ENCODE peak calls at places on chromosome 3, in eight cellular contexts. One of them, this sample, is unnamed.

GRCh38 chr3:51796859-51797258 is 17.8 kb upstream of the IQCF6 start:
- DNase-seq in activated T-cell treated with anti-CD3 and anti-CD28 coated beads, Interleukin-2, amount 50 U/mL, for 72 hours: peak
- DNase-seq in fibroblast of the aortic adventitia: no peak
- DNase-seq in Calu3: no peak
- DNase-seq in HuH-7.5: no peak
- DNase-seq in stimulated activated CD4-positive, alpha-beta T cell treated with anti-CD3 and anti-CD28 coated beads, Interleukin-4, amount 100 ng/mL, for 1 hour: no peak
- DNase-seq in activated CD8-positive, alpha-beta T cell treated with anti-CD3 and anti-CD28 coated beads, Interleukin-2, amount 10 ng/mL, durations not matched to agents 7 days and 5 days: peak
- DNase-seq in NCI-H2081: no peak
- DNase-seq in this sample: peak

GRCh38 chr3:126531051-126531330 is 7.0 kb downstream of the CHST13 start:
- DNase-seq in NCI-H2081: no peak
- DNase-seq in fibroblast of the aortic adventitia: no peak
- DNase-seq in Calu3: no peak
- DNase-seq in stimulated activated CD4-positive, alpha-beta T cell treated with anti-CD3 and anti-CD28 coated beads, Interleukin-4, amount 100 ng/mL, for 1 hour: no peak
- DNase-seq in activated CD8-positive, alpha-beta T cell treated with anti-CD3 and anti-CD28 coated beads, Interleukin-2, amount 10 ng/mL, durations not matched to agents 7 days and 5 days: no peak
- DNase-seq in activated T-cell treated with anti-CD3 and anti-CD28 coated beads, Interleukin-2, amount 50 U/mL, for 72 hours: no peak
- DNase-seq in HuH-7.5: no peak
- DNase-seq in this sample: no peak

GRCh38 chr3:84974347-84974746 is 15.6 kb downstream of the CADM2 start:
- DNase-seq in NCI-H2081: peak
- DNase-seq in activated T-cell treated with anti-CD3 and anti-CD28 coated beads, Interleukin-2, amount 50 U/mL, for 72 hours: no peak
- DNase-seq in Calu3: no peak
- DNase-seq in activated CD8-positive, alpha-beta T cell treated with anti-CD3 and anti-CD28 coated beads, Interleukin-2, amount 10 ng/mL, durations not matched to agents 7 days and 5 days: no peak
- DNase-seq in stimulated activated CD4-positive, alpha-beta T cell treated with anti-CD3 and anti-CD28 coated beads, Interleukin-4, amount 100 ng/mL, for 1 hour: no peak
- DNase-seq in fibroblast of the aortic adventitia: no peak
- DNase-seq in HuH-7.5: no peak
- DNase-seq in this sample: no peak

GRCh38 chr3:123640311-123641083 is 55.6 kb upstream of the HACD2 start:
- DNase-seq in fibroblast of the aortic adventitia: no peak
- DNase-seq in Calu3: no peak
- DNase-seq in activated CD8-positive, alpha-beta T cell treated with anti-CD3 and anti-CD28 coated beads, Interleukin-2, amount 10 ng/mL, durations not matched to agents 7 days and 5 days: no peak
- DNase-seq in activated T-cell treated with anti-CD3 and anti-CD28 coated beads, Interleukin-2, amount 50 U/mL, for 72 hours: no peak
- DNase-seq in HuH-7.5: no peak
- DNase-seq in stimulated activated CD4-positive, alpha-beta T cell treated with anti-CD3 and anti-CD28 coated beads, Interleukin-4, amount 100 ng/mL, for 1 hour: no peak
- DNase-seq in NCI-H2081: peak
- DNase-seq in this sample: no peak

GRCh38 chr3:184773341-184774186 is 38.4 kb upstream of the VPS8 start:
- DNase-seq in activated T-cell treated with anti-CD3 and anti-CD28 coated beads, Interleukin-2, amount 50 U/mL, for 72 hours: no peak
- DNase-seq in fibroblast of the aortic adventitia: peak
- DNase-seq in Calu3: no peak
- DNase-seq in NCI-H2081: no peak
- DNase-seq in stimulated activated CD4-positive, alpha-beta T cell treated with anti-CD3 and anti-CD28 coated beads, Interleukin-4, amount 100 ng/mL, for 1 hour: no peak
- DNase-seq in activated CD8-positive, alpha-beta T cell treated with anti-CD3 and anti-CD28 coated beads, Interleukin-2, amount 10 ng/mL, durations not matched to agents 7 days and 5 days: no peak
- DNase-seq in HuH-7.5: no peak
- DNase-seq in this sample: no peak

GRCh38 chr3:195697582-195698324 is 23.0 kb upstream of the MUC20 start:
- DNase-seq in NCI-H2081: no peak
- DNase-seq in activated T-cell treated with anti-CD3 and anti-CD28 coated beads, Interleukin-2, amount 50 U/mL, for 72 hours: no peak
- DNase-seq in fibroblast of the aortic adventitia: peak
- DNase-seq in Calu3: no peak
- DNase-seq in stimulated activated CD4-positive, alpha-beta T cell treated with anti-CD3 and anti-CD28 coated beads, Interleukin-4, amount 100 ng/mL, for 1 hour: no peak
- DNase-seq in activated CD8-positive, alpha-beta T cell treated with anti-CD3 and anti-CD28 coated beads, Interleukin-2, amount 10 ng/mL, durations not matched to agents 7 days and 5 days: peak
- DNase-seq in HuH-7.5: no peak
- DNase-seq in this sample: no peak

GRCh38 chr3:116201032-116201690 is 244.1 kb downstream of the LSAMP start:
- DNase-seq in activated T-cell treated with anti-CD3 and anti-CD28 coated beads, Interleukin-2, amount 50 U/mL, for 72 hours: no peak
- DNase-seq in HuH-7.5: no peak
- DNase-seq in Calu3: no peak
- DNase-seq in fibroblast of the aortic adventitia: no peak
- DNase-seq in stimulated activated CD4-positive, alpha-beta T cell treated with anti-CD3 and anti-CD28 coated beads, Interleukin-4, amount 100 ng/mL, for 1 hour: no peak
- DNase-seq in activated CD8-positive, alpha-beta T cell treated with anti-CD3 and anti-CD28 coated beads, Interleukin-2, amount 10 ng/mL, durations not matched to agents 7 days and 5 days: no peak
- DNase-seq in NCI-H2081: peak
- DNase-seq in this sample: no peak

GRCh38 chr3:104388624-104389023 is 978.1 kb upstream of the ALCAM start:
- DNase-seq in HuH-7.5: no peak
- DNase-seq in Calu3: no peak
- DNase-seq in stimulated activated CD4-positive, alpha-beta T cell treated with anti-CD3 and anti-CD28 coated beads, Interleukin-4, amount 100 ng/mL, for 1 hour: no peak
- DNase-seq in activated T-cell treated with anti-CD3 and anti-CD28 coated beads, Interleukin-2, amount 50 U/mL, for 72 hours: no peak
- DNase-seq in fibroblast of the aortic adventitia: peak
- DNase-seq in NCI-H2081: peak
- DNase-seq in activated CD8-positive, alpha-beta T cell treated with anti-CD3 and anti-CD28 coated beads, Interleukin-2, amount 10 ng/mL, durations not matched to agents 7 days and 5 days: no peak
- DNase-seq in this sample: no peak

GRCh38 chr3:184335661-184336483 is 1.5 kb upstream of the FAM131A start:
- DNase-seq in activated T-cell treated with anti-CD3 and anti-CD28 coated beads, Interleukin-2, amount 50 U/mL, for 72 hours: peak
- DNase-seq in Calu3: peak
- DNase-seq in NCI-H2081: peak
- DNase-seq in fibroblast of the aortic adventitia: peak
- DNase-seq in stimulated activated CD4-positive, alpha-beta T cell treated with anti-CD3 and anti-CD28 coated beads, Interleukin-4, amount 100 ng/mL, for 1 hour: peak
- DNase-seq in HuH-7.5: peak
- DNase-seq in activated CD8-positive, alpha-beta T cell treated with anti-CD3 and anti-CD28 coated beads, Interleukin-2, amount 10 ng/mL, durations not matched to agents 7 days and 5 days: peak
- DNase-seq in this sample: peak

GRCh38 chr3:166829896-166830295 is 550.2 kb downstream of the ZBBX start:
- DNase-seq in NCI-H2081: peak
- DNase-seq in activated CD8-positive, alpha-beta T cell treated with anti-CD3 and anti-CD28 coated beads, Interleukin-2, amount 10 ng/mL, durations not matched to agents 7 days and 5 days: no peak
- DNase-seq in stimulated activated CD4-positive, alpha-beta T cell treated with anti-CD3 and anti-CD28 coated beads, Interleukin-4, amount 100 ng/mL, for 1 hour: no peak
- DNase-seq in fibroblast of the aortic adventitia: no peak
- DNase-seq in activated T-cell treated with anti-CD3 and anti-CD28 coated beads, Interleukin-2, amount 50 U/mL, for 72 hours: no peak
- DNase-seq in Calu3: peak
- DNase-seq in HuH-7.5: peak
- DNase-seq in this sample: no peak

GRCh38 chr3:3196148-3196861 is 16.8 kb upstream of the CRBN start:
- DNase-seq in HuH-7.5: no peak
- DNase-seq in activated CD8-positive, alpha-beta T cell treated with anti-CD3 and anti-CD28 coated beads, Interleukin-2, amount 10 ng/mL, durations not matched to agents 7 days and 5 days: no peak
- DNase-seq in fibroblast of the aortic adventitia: no peak
- DNase-seq in NCI-H2081: peak
- DNase-seq in Calu3: peak
- DNase-seq in activated T-cell treated with anti-CD3 and anti-CD28 coated beads, Interleukin-2, amount 50 U/mL, for 72 hours: no peak
- DNase-seq in stimulated activated CD4-positive, alpha-beta T cell treated with anti-CD3 and anti-CD28 coated beads, Interleukin-4, amount 100 ng/mL, for 1 hour: no peak
- DNase-seq in this sample: no peak

GRCh38 chr3:156300929-156301806 is 180.8 kb downstream of the KCNAB1 start:
- DNase-seq in NCI-H2081: no peak
- DNase-seq in HuH-7.5: no peak
- DNase-seq in activated CD8-positive, alpha-beta T cell treated with anti-CD3 and anti-CD28 coated beads, Interleukin-2, amount 10 ng/mL, durations not matched to agents 7 days and 5 days: no peak
- DNase-seq in stimulated activated CD4-positive, alpha-beta T cell treated with anti-CD3 and anti-CD28 coated beads, Interleukin-4, amount 100 ng/mL, for 1 hour: no peak
- DNase-seq in activated T-cell treated with anti-CD3 and anti-CD28 coated beads, Interleukin-2, amount 50 U/mL, for 72 hours: no peak
- DNase-seq in Calu3: no peak
- DNase-seq in fibroblast of the aortic adventitia: peak
- DNase-seq in this sample: no peak

GRCh38 chr3:128076783-128077624 is 24.8 kb downstream of the SEC61A1 start:
- DNase-seq in stimulated activated CD4-positive, alpha-beta T cell treated with anti-CD3 and anti-CD28 coated beads, Interleukin-4, amount 100 ng/mL, for 1 hour: peak
- DNase-seq in HuH-7.5: no peak
- DNase-seq in fibroblast of the aortic adventitia: no peak
- DNase-seq in activated T-cell treated with anti-CD3 and anti-CD28 coated beads, Interleukin-2, amount 50 U/mL, for 72 hours: peak
- DNase-seq in NCI-H2081: no peak
- DNase-seq in Calu3: no peak
- DNase-seq in activated CD8-positive, alpha-beta T cell treated with anti-CD3 and anti-CD28 coated beads, Interleukin-2, amount 10 ng/mL, durations not matched to agents 7 days and 5 days: no peak
- DNase-seq in this sample: no peak

GRCh38 chr3:195896361-195897080 is 11.8 kb downstream of the TNK2 start:
- DNase-seq in activated CD8-positive, alpha-beta T cell treated with anti-CD3 and anti-CD28 coated beads, Interleukin-2, amount 10 ng/mL, durations not matched to agents 7 days and 5 days: no peak
- DNase-seq in activated T-cell treated with anti-CD3 and anti-CD28 coated beads, Interleukin-2, amount 50 U/mL, for 72 hours: no peak
- DNase-seq in HuH-7.5: no peak
- DNase-seq in fibroblast of the aortic adventitia: peak
- DNase-seq in stimulated activated CD4-positive, alpha-beta T cell treated with anti-CD3 and anti-CD28 coated beads, Interleukin-4, amount 100 ng/mL, for 1 hour: no peak
- DNase-seq in Calu3: no peak
- DNase-seq in NCI-H2081: no peak
- DNase-seq in this sample: no peak

GRCh38 chr3:172688588-172688987 is 22.3 kb downstream of the NCEH1 start:
- DNase-seq in fibroblast of the aortic adventitia: no peak
- DNase-seq in stimulated activated CD4-positive, alpha-beta T cell treated with anti-CD3 and anti-CD28 coated beads, Interleukin-4, amount 100 ng/mL, for 1 hour: no peak
- DNase-seq in HuH-7.5: no peak
- DNase-seq in Calu3: no peak
- DNase-seq in NCI-H2081: no peak
- DNase-seq in activated T-cell treated with anti-CD3 and anti-CD28 coated beads, Interleukin-2, amount 50 U/mL, for 72 hours: no peak
- DNase-seq in activated CD8-positive, alpha-beta T cell treated with anti-CD3 and anti-CD28 coated beads, Interleukin-2, amount 10 ng/mL, durations not matched to agents 7 days and 5 days: no peak
- DNase-seq in this sample: no peak

This sample was measured in activated CD4-positive, alpha-beta memory T cell treated with anti-CD3 and anti-CD28 coated beads, Interleukin-2, amount 10 ng/mL, durations not matched to agents 7 days and 5 days.